ENCODE peak calls at places on chromosomes 6 and 20, in five cellular contexts. W is fibroblast of lung, Y is astrocyte, L is A673, J is neural progenitor cell. K is an unnamed sample.

GRCh38 chr6:84773133-84773430 is 8.7 kb upstream of the TBX18 start:
- DNase-seq in W (no peak), Y (no peak), J (peak), L (peak), K (no peak)

GRCh38 chr6:490251-491037 is 98.9 kb downstream of the IRF4 start:
- DNase-seq in J (no peak), W (no peak), L (no peak), Y (no peak), K (no peak)

GRCh38 chr20:32164984-32165735 is 42.4 kb downstream of the PLAGL2 start:
- DNase-seq in W (no peak), J (no peak), Y (no peak), L (no peak), K (no peak)

GRCh38 chr6:16148498-16148897 is 19.6 kb downstream of the MYLIP start:
- DNase-seq in W (no peak), J (no peak), L (no peak), Y (no peak), K (peak)

GRCh38 chr20:4169360-4170214 is 154.2 kb upstream of the RNF24 start:
- DNase-seq in W (no peak), Y (no peak), J (no peak), L (no peak), K (no peak)

GRCh38 chr20:10718671-10719070 is 44.9 kb upstream of the JAG1 start:
- DNase-seq in J (no peak), Y (no peak), W (no peak), L (peak), K (no peak)

GRCh38 chr20:48619126-48620101 is 208.4 kb downstream of the PREX1 start:
- DNase-seq in L (peak), W (no peak), Y (no peak), J (no peak), K (peak)

GRCh38 chr6:168674595-168674994 is 233.6 kb downstream of the SMOC2 start:
- DNase-seq in W (no peak), Y (no peak), J (no peak), L (no peak), K (no peak)

GRCh38 chr6:134079406-134079921 is 27.0 kb upstream of the SLC2A12 start:
- DNase-seq in W (no peak), Y (no peak), L (no peak), J (no peak), K (no peak)

GRCh38 chr6:165573671-165574070 is 89.4 kb downstream of the PDE10A start:
- DNase-seq in J (peak), L (peak), Y (peak), W (peak), K (peak)

GRCh38 chr6:164756142-164756541 is 553.3 kb downstream of the C6orf118 start:
- DNase-seq in J (peak), W (no peak), Y (peak), L (peak), K (no peak)

GRCh38 chr20:38645318-38645717 is 43.7 kb downstream of the ARHGAP40 start:
- DNase-seq in L (no peak), W (no peak), Y (no peak), J (no peak), K (no peak)

GRCh38 chr6:1312193-1312443 is 220 bp downstream of the FOXQ1 start:
- DNase-seq in W (no peak), L (no peak), Y (no peak), J (no peak), K (no peak)

GRCh38 chr6:55980627-55981211 is 105.3 kb upstream of the BMP5 start:
- DNase-seq in J (peak), L (peak), Y (peak), W (peak), K (peak)

GRCh38 chr6:52663120-52663934 is 7.6 kb upstream of the TMEM14A start:
- DNase-seq in Y (peak), J (peak), W (peak), L (peak), K (peak)

GRCh38 chr6:170142559-170142958 is 148.3 kb downstream of the DLL1 start:
- DNase-seq in J (no peak), W (no peak), Y (no peak), L (no peak), K (no peak)

GRCh38 chr6:140124498-140124897 is 750.0 kb upstream of the CITED2 start:
- DNase-seq in J (no peak), W (no peak), Y (no peak), L (no peak), K (peak)

GRCh38 chr6:28944412-28945006 is 20.7 kb upstream of the TRIM27 start:
- DNase-seq in W (peak), J (peak), Y (peak), L (peak), K (peak)

GRCh38 chr6:35139924-35140524 is 1.1 kb downstream of the TCP11 start:
- DNase-seq in Y (peak), J (peak), W (peak), L (peak), K (peak)

GRCh38 chr6:96391776-96392175 is 129.8 kb upstream of the UFL1 start:
- DNase-seq in L (peak), J (peak), W (no peak), Y (peak), K (peak)

GRCh38 chr6:156886409-156886808 is 109.2 kb downstream of the ARID1B start:
- DNase-seq in Y (no peak), L (no peak), W (no peak), J (no peak), K (no peak)

GRCh38 chr6:109322825-109323580 is 59.3 kb downstream of the CD164 start:
- DNase-seq in L (no peak), J (no peak), W (no peak), Y (no peak), K (no peak)

GRCh38 chr6:168956884-168957730 is 296.5 kb downstream of the THBS2 start:
- DNase-seq in J (peak), L (peak), Y (peak), W (peak), K (peak)

GRCh38 chr6:152117156-152118129 is 310.0 kb downstream of the ESR1 start:
- DNase-seq in W (no peak), L (no peak), Y (no peak), J (no peak), K (no peak)

GRCh38 chr6:114638346-114638745 is 295.5 kb upstream of the HS3ST5 start:
- DNase-seq in Y (no peak), L (no peak), J (peak), W (peak), K (no peak)

GRCh38 chr6:44020664-44021425 is 106.4 kb downstream of the MRPL14 start:
- DNase-seq in W (no peak), J (no peak), L (no peak), Y (no peak), K (no peak)

GRCh38 chr6:40923326-40923725 is 115.7 kb downstream of the UNC5CL start:
- DNase-seq in W (no peak), J (peak), L (no peak), Y (no peak), K (no peak)

GRCh38 chr20:32742322-32743236 is 688 bp downstream of the COMMD7 start:
- DNase-seq in Y (no peak), W (no peak), J (peak), L (no peak), K (peak)

DNA sequence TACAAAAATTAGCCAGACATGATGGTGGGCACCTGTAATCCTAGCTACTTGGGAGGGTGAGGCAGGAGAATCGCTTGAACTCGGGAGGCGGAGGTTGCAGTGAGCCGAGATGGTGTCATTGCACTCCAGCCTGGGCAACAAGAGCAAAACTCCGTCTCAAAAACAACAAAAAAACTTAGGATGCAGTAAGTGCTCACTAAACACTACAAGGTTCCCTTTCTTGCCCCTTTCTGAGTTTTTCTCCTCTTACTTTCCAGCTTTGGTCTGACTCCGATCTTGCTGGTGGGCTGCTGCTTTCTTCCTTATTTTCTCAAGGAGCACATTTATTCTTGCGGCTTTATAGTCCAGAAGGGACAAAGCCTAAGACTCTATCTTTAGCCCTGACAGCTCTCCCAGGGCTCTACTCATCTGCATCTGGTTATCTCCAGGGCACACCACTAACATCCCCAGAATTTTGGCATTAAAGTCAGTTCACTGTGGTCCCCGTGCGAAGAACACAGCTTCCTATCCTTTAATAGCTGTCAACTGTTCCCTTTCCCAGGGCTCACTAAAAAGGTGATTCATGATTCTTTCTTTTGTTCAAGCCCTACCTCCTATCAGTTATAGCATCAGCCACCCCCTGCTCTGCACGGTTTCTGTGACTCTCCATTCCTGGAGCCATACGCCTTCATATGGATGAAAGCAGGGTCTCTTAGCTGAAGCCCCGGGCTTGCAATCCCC is 17.1 kb upstream of the RPN2 start:
- DNase-seq in J (no peak), W (no peak), Y (no peak), L (no peak), K (no peak)
- TF ChIP-seq EZH2 in J (no peak), W (no peak), Y (no peak), L (no peak), K (no peak)

GRCh38 chr6:138455746-138456392 is 43.4 kb downstream of the NHSL1 start:
- DNase-seq in J (no peak), W (no peak), L (peak), Y (peak), K (no peak)
- H3K4me3 ChIP-seq in J (no peak), W (no peak), L (no peak), Y (no peak), K (no peak)

GRCh38 chr20:20435453-20435852 is 67.5 kb downstream of the INSM1 start:
- DNase-seq in W (no peak), L (no peak), J (peak), Y (no peak), K (no peak)
- TF ChIP-seq CTCF in W (peak), L (peak), J (peak), Y (no peak), K (no peak)

GRCh38 chr20:56634735-56635422 is 5.8 kb downstream of the TFAP2C start:
- DNase-seq in L (no peak), Y (no peak), J (peak), W (no peak), K (no peak)

GRCh38 chr20:56631318-56631989 is 2.3 kb downstream of the TFAP2C start:
- DNase-seq in W (no peak), Y (no peak), L (no peak), J (peak), K (no peak)

GRCh38 chr20:56631990-56632327 is 2.9 kb downstream of the TFAP2C start:
- DNase-seq in W (no peak), L (no peak), Y (no peak), J (no peak), K (no peak)

GRCh38 chr20:56636701-56637100 is 7.6 kb downstream of the TFAP2C start:
- DNase-seq in Y (peak), J (no peak), L (no peak), W (no peak), K (no peak)

DNA sequence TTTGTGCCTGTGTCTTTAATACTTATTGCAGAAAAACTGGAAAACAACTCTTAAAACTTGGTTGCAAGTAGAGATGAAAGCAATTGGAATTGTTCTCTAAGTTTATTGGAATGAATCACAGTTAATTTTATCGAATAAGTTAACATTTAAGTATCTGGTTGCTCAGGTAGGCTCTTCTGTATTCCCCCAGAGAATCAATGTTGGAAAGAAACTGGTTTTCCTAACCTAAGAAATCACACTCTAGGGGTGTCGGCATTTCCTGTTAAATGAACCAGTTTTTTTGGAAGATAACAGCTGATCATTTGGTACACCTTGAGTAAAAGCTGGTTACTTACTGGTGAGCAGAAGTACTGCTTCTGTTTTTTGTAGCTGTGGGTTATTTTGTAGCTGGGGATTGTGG is 5.2 kb downstream of the TFAP2C start:
- DNase-seq in W (no peak), L (no peak), Y (no peak), J (no peak), K (no peak)
- TF ChIP-seq EZH2 in W (no peak), L (no peak), Y (no peak), J (no peak), K (no peak)

GRCh38 chr20:50186151-50186885 is 4.3 kb upstream of the CEBPB start:
- DNase-seq in W (peak), L (peak), Y (peak), J (peak), K (peak)

GRCh38 chr20:50186987-50187402 is 3.6 kb upstream of the CEBPB start:
- DNase-seq in W (no peak), J (no peak), L (peak), Y (no peak), K (no peak)

GRCh38 chr20:50188879-50189680 is 1.6 kb upstream of the CEBPB start:
- DNase-seq in Y (no peak), J (no peak), L (no peak), W (no peak), K (peak)

GRCh38 chr20:50188287-50188688 is 2.3 kb upstream of the CEBPB start:
- DNase-seq in J (no peak), W (no peak), Y (no peak), L (no peak), K (no peak)

GRCh38 chr20:50187403-50188051 is 3.1 kb upstream of the CEBPB start:
- DNase-seq in W (peak), J (no peak), L (peak), Y (peak), K (peak)
- H3K4me3 ChIP-seq in W (no peak), J (no peak), L (no peak), Y (no peak), K (no peak)

DNA sequence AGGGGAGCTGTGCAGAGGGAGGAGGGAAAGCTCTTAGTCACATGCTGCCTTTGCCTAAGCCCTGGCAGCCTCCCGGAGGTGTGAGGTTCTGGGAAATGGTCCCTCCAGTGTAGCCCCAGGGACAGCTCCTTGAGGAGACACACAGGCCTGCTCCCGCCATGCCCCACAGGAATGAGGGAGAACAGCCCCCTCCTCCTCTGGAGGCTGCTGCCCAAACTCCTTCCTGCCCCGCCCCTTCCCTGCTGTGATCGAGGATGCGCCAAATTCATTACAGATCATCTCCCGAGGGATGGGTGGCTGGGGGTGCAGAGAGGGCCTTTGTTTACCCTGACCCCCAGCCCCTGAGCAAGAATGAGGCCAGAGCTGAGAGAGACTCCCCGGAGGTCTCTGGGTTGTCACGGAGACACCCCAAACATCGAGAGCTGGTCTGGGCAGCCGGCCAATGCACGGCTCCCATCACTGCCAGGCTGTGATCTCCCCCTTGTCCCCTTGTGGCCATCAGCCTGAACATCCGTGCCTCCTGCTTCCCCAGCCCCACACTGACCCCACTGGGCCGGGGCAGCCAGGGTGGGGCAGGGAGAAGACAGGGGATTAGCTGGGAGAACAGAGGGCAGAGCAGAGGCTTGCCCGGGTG is 8.4 kb downstream of the CYP21A2 start:
- DNase-seq in L (peak), J (peak), W (peak), Y (no peak), K (peak)
- TF ChIP-seq CTCF in L (no peak), J (no peak), W (no peak), Y (no peak), K (no peak)

GRCh38 chr6:142152731-142153130 is 5.7 kb downstream of the VTA1 start:
- DNase-seq in L (no peak), J (no peak), Y (peak), W (peak), K (no peak)
- TF ChIP-seq EZH2 in L (no peak), J (no peak), Y (no peak), W (no peak), K (no peak)

GRCh38 chr6:99613705-99614429 is 7.2 kb downstream of the PRDM13 start:
- DNase-seq in W (no peak), J (peak), Y (no peak), L (peak), K (peak)
- H3K4me3 ChIP-seq in W (no peak), J (peak), Y (peak), L (peak), K (peak)

DNA sequence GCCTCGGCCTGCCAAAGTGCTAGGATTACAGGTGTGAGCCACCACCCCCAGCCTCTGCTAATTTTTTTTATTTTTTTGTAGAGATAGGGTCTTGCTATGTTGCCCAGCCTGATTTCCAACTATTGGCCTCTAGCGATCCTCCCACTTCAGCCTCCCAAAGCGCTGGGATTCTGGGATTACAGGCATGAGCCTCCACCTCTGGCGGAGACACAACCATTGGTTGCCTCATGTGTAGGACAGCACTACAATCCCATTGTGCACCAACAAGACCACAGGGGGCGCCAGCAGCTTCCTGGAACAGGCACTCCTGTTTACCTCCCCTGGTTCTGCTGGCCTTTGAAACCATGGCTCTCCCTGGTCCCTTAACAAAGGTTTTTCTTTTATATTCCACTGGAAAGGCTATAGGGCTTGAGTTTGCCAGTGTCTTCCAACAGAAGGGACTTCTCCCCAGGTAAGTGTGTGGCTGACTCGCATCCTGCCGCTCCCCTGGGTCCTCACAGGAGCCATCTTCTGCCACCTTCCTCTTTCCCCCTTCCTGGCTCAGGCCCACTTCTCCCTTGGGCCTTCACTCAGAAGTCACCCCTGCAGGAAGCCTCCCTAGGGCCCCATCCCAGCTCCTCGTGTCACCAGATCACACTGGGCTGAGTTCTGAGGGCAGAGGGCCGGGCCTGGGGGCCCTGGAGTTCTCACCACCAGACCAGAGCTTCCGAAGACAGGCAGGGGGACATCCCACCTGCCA is 39.2 kb upstream of the TLDC2 start:
- DNase-seq in Y (no peak), L (peak), J (peak), W (peak), K (peak)
- TF ChIP-seq CTCF in Y (peak), L (peak), J (peak), W (peak), K (peak)

DNA sequence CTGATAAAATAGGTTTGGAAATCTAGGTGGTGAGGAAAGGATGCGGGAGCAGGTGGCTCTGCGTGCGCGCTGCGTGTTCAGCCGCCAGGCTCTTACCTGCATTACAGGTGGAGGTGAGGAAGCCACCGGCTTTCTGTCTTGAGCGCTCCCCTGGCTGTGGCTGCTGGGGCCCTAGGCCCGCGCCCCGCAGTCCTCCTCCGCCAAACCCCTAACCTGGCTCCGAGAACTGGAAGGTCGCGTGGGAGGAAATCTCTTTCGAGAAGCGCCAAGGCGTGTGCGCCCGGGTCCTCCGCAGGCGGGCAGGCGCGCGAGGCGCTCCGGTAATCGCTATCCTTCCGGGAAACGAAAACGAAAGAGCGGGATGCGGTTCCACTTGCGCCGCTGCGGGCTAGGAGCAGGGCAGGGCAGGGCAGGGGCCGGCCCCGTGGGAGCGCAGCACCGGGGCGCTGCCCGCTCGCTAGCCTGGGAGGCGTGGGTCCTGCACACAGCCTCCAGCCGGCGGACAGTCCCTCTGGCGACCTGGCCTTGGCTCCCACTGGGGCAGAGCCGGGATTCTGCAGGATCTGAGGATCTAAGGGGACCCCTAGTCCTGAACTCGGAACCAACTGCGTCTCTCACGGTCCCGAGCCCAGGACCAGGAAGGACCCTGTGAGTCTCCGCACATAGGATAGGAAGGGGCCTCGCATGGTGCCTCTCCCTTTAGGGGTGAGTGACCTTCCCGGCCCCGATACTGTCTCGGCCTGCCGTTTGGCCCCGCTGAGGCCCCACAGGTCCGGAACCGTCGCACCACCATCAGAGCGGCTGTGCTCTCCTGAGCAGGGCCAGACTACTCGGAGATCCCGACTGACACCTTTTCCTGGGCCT is at the start of gene ETV7:
- DNase-seq in L (peak), J (peak), W (peak), Y (no peak), K (peak)
- TF ChIP-seq EZH2 in L (no peak), J (peak), W (no peak), Y (no peak), K (peak)

K was measured in hepatocyte.